ENCODE peak calls at places on chromosomes 2 and 18, in nine cellular contexts. One of them, this sample, is unnamed. For H3K9me3, the result is how much of the 10 kb centered on the place peaks cover.

GRCh38 chr2:187654535-187654934 is 100.3 kb upstream of the TFPI start:
- DNase-seq in sigmoid colon: no peak
- DNase-seq in tibial nerve: no peak
- DNase-seq in adrenal gland: no peak
- DNase-seq in A549: no peak
- DNase-seq in ovary: no peak
- DNase-seq in breast epithelium: no peak
- DNase-seq in upper lobe of left lung: no peak
- DNase-seq in vagina: no peak
- DNase-seq in this sample: no peak

GRCh38 chr2:64267699-64268098 is 123.5 kb upstream of the PELI1 start:
- DNase-seq in sigmoid colon: no peak
- DNase-seq in tibial nerve: no peak
- DNase-seq in adrenal gland: no peak
- DNase-seq in A549: no peak
- DNase-seq in ovary: no peak
- DNase-seq in breast epithelium: no peak
- DNase-seq in upper lobe of left lung: no peak
- DNase-seq in vagina: no peak
- DNase-seq in this sample: no peak

GRCh38 chr2:20589975-20590703 is 60.8 kb downstream of the HS1BP3 start:
- DNase-seq in sigmoid colon: peak
- DNase-seq in tibial nerve: no peak
- DNase-seq in adrenal gland: no peak
- DNase-seq in A549: no peak
- DNase-seq in ovary: peak
- DNase-seq in breast epithelium: peak
- DNase-seq in upper lobe of left lung: peak
- DNase-seq in vagina: no peak
- DNase-seq in this sample: no peak

GRCh38 chr18:48462510-48462909 is 53.3 kb upstream of the ZBTB7C start:
- DNase-seq in sigmoid colon: no peak
- DNase-seq in tibial nerve: no peak
- DNase-seq in adrenal gland: no peak
- DNase-seq in A549: no peak
- DNase-seq in ovary: no peak
- DNase-seq in breast epithelium: no peak
- DNase-seq in upper lobe of left lung: no peak
- DNase-seq in vagina: no peak
- DNase-seq in this sample: no peak

GRCh38 chr18:45864081-45864480 is 38.6 kb downstream of the SIGLEC15 start:
- DNase-seq in sigmoid colon: no peak
- DNase-seq in tibial nerve: no peak
- DNase-seq in adrenal gland: no peak
- DNase-seq in A549: no peak
- DNase-seq in ovary: no peak
- DNase-seq in breast epithelium: no peak
- DNase-seq in upper lobe of left lung: no peak
- DNase-seq in vagina: no peak
- DNase-seq in this sample: no peak

GRCh38 chr2:173959358-173959884 is 5.8 kb downstream of the SP3 start:
- DNase-seq in sigmoid colon: no peak
- DNase-seq in tibial nerve: no peak
- DNase-seq in adrenal gland: no peak
- DNase-seq in A549: no peak
- DNase-seq in ovary: no peak
- DNase-seq in breast epithelium: no peak
- DNase-seq in upper lobe of left lung: no peak
- DNase-seq in vagina: no peak
- DNase-seq in this sample: no peak

GRCh38 chr2:113760400-113760799 is 4.0 kb upstream of the SLC35F5 start:
- DNase-seq in sigmoid colon: no peak
- DNase-seq in tibial nerve: no peak
- DNase-seq in adrenal gland: no peak
- DNase-seq in A549: no peak
- DNase-seq in ovary: no peak
- DNase-seq in breast epithelium: no peak
- DNase-seq in upper lobe of left lung: no peak
- DNase-seq in vagina: no peak
- DNase-seq in this sample: no peak

GRCh38 chr2:152405206-152406118 is 70.5 kb downstream of the FMNL2 start:
- DNase-seq in sigmoid colon: no peak
- DNase-seq in tibial nerve: no peak
- DNase-seq in adrenal gland: no peak
- DNase-seq in A549: peak
- DNase-seq in ovary: no peak
- DNase-seq in breast epithelium: no peak
- DNase-seq in upper lobe of left lung: peak
- DNase-seq in vagina: no peak
- DNase-seq in this sample: no peak

GRCh38 chr2:133495226-133495625 is 73.0 kb downstream of the NCKAP5 start:
- DNase-seq in sigmoid colon: no peak
- DNase-seq in tibial nerve: no peak
- DNase-seq in adrenal gland: no peak
- DNase-seq in A549: no peak
- DNase-seq in ovary: no peak
- DNase-seq in breast epithelium: no peak
- DNase-seq in upper lobe of left lung: no peak
- DNase-seq in vagina: no peak
- DNase-seq in this sample: no peak

GRCh38 chr2:65639156-65639876 is 206.9 kb upstream of the SPRED2 start:
- DNase-seq in sigmoid colon: peak
- DNase-seq in tibial nerve: no peak
- DNase-seq in adrenal gland: no peak
- DNase-seq in A549: no peak
- DNase-seq in ovary: no peak
- DNase-seq in breast epithelium: no peak
- DNase-seq in upper lobe of left lung: no peak
- DNase-seq in vagina: peak
- DNase-seq in this sample: no peak

GRCh38 chr2:201413143-201413542 is 38.1 kb downstream of the TRAK2 start:
- DNase-seq in sigmoid colon: no peak
- DNase-seq in tibial nerve: no peak
- DNase-seq in adrenal gland: no peak
- DNase-seq in A549: no peak
- DNase-seq in ovary: no peak
- DNase-seq in breast epithelium: no peak
- DNase-seq in upper lobe of left lung: no peak
- DNase-seq in vagina: no peak
- DNase-seq in this sample: no peak

GRCh38 chr18:63111549-63112402 is 207.8 kb downstream of the BCL2 start:
- DNase-seq in sigmoid colon: no peak
- DNase-seq in tibial nerve: peak
- DNase-seq in adrenal gland: no peak
- DNase-seq in A549: no peak
- DNase-seq in ovary: no peak
- DNase-seq in breast epithelium: no peak
- DNase-seq in upper lobe of left lung: peak
- DNase-seq in vagina: no peak
- DNase-seq in this sample: no peak

GRCh38 chr2:48238381-48238780 is 291.6 kb upstream of the STON1 start:
- DNase-seq in sigmoid colon: no peak
- DNase-seq in tibial nerve: no peak
- DNase-seq in adrenal gland: no peak
- DNase-seq in A549: no peak
- DNase-seq in ovary: no peak
- DNase-seq in breast epithelium: no peak
- DNase-seq in upper lobe of left lung: no peak
- DNase-seq in vagina: no peak
- DNase-seq in this sample: no peak

GRCh38 chr18:35059280-35059927 is 18.2 kb downstream of the MAPRE2 start:
- DNase-seq in sigmoid colon: no peak
- DNase-seq in tibial nerve: no peak
- DNase-seq in adrenal gland: no peak
- DNase-seq in A549: no peak
- DNase-seq in ovary: no peak
- DNase-seq in breast epithelium: no peak
- DNase-seq in upper lobe of left lung: no peak
- DNase-seq in vagina: no peak
- DNase-seq in this sample: no peak

GRCh38 chr2:156423674-156424282 is 12.4 kb upstream of the GPD2 start:
- DNase-seq in sigmoid colon: no peak
- DNase-seq in tibial nerve: no peak
- DNase-seq in adrenal gland: no peak
- DNase-seq in A549: no peak
- DNase-seq in ovary: no peak
- DNase-seq in breast epithelium: no peak
- DNase-seq in upper lobe of left lung: no peak
- DNase-seq in vagina: no peak
- DNase-seq in this sample: no peak

GRCh38 chr2:62071126-62071598 is 124.8 kb upstream of the B3GNT2 start:
- DNase-seq in sigmoid colon: no peak
- DNase-seq in tibial nerve: no peak
- DNase-seq in adrenal gland: no peak
- DNase-seq in A549: no peak
- DNase-seq in ovary: no peak
- DNase-seq in breast epithelium: no peak
- DNase-seq in upper lobe of left lung: no peak
- DNase-seq in vagina: no peak
- DNase-seq in this sample: no peak

GRCh38 chr18:36120297-36120696 is 8.8 kb downstream of the SLC39A6 start:
- DNase-seq in sigmoid colon: no peak
- DNase-seq in tibial nerve: no peak
- DNase-seq in adrenal gland: no peak
- DNase-seq in A549: no peak
- DNase-seq in ovary: no peak
- DNase-seq in breast epithelium: no peak
- DNase-seq in upper lobe of left lung: no peak
- DNase-seq in vagina: no peak
- DNase-seq in this sample: no peak

GRCh38 chr18:27685807-27686412 is 491.0 kb downstream of the CDH2 start:
- DNase-seq in sigmoid colon: no peak
- DNase-seq in tibial nerve: peak
- DNase-seq in adrenal gland: peak
- DNase-seq in A549: peak
- DNase-seq in ovary: no peak
- DNase-seq in breast epithelium: no peak
- DNase-seq in upper lobe of left lung: no peak
- DNase-seq in vagina: no peak
- DNase-seq in this sample: no peak

GRCh38 chr2:123468071-123468470 is 557.0 kb upstream of the CNTNAP5 start:
- DNase-seq in sigmoid colon: no peak
- DNase-seq in tibial nerve: no peak
- DNase-seq in adrenal gland: no peak
- DNase-seq in A549: no peak
- DNase-seq in ovary: no peak
- DNase-seq in breast epithelium: no peak
- DNase-seq in upper lobe of left lung: no peak
- DNase-seq in vagina: no peak
- DNase-seq in this sample: no peak
- H3K9me3 ChIP-seq in sigmoid colon: under half
- H3K9me3 ChIP-seq in tibial nerve: under half
- H3K9me3 ChIP-seq in adrenal gland: under half
- H3K9me3 ChIP-seq in A549: under half
- H3K9me3 ChIP-seq in ovary: under half
- H3K9me3 ChIP-seq in breast epithelium: under half
- H3K9me3 ChIP-seq in upper lobe of left lung: under half
- H3K9me3 ChIP-seq in vagina: under half
- H3K9me3 ChIP-seq in this sample: under half

DNA sequence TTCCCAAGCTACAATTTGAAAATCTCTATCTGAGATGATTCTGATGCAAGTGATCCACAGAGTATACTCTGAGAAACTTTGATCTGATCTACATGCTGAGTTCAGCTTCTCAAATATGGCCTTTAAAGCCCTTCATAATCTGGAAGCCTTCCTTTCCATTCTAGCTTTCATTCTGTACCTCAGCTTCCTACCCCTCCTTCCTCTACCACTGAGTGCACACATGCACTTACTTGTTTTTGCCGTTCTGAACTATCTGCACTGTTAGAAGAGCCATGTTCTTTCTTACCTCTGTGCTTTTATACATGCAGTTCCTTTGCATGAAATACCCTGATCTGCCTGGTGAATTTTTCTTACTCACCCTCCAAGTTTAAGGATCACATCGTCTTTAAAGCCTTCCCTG is 25.0 kb downstream of the REL start:
- DNase-seq in sigmoid colon: no peak
- DNase-seq in tibial nerve: no peak
- DNase-seq in adrenal gland: no peak
- DNase-seq in A549: no peak
- DNase-seq in ovary: no peak
- DNase-seq in breast epithelium: no peak
- DNase-seq in upper lobe of left lung: no peak
- DNase-seq in vagina: no peak
- DNase-seq in this sample: no peak
- TF ChIP-seq POLR2A in sigmoid colon: no peak
- TF ChIP-seq POLR2A in tibial nerve: no peak
- TF ChIP-seq POLR2A in adrenal gland: no peak
- TF ChIP-seq POLR2A in A549: no peak
- TF ChIP-seq POLR2A in ovary: no peak
- TF ChIP-seq POLR2A in breast epithelium: no peak
- TF ChIP-seq POLR2A in upper lobe of left lung: no peak
- TF ChIP-seq POLR2A in vagina: no peak
- TF ChIP-seq POLR2A in this sample: no peak

DNA sequence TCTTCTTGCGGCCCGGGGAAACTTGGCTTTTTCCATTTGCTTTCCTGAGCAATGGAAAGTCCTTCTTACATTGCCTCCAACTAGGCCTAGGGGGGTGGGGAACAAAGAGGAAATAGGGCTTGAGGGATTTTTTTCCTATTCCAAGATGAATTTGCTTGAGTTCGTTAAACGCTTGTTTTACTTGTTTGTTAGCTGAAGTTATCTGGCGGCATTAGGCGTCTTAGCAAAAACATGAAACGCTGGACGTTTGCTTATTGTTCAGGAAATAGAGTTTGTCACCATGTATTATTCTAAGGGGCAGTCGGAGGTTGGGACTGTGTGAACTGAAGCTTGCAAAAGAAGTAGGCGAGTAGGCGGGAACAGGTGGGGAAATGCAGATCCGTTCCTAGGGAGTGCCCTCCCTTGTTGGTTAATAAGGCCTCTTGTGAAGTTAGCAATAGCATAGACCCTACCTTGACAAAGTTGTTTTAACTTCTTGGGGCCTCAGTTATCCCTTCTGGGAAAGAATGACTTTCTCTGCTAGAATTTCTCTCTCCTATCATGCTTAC is 1.9 kb downstream of the CABLES1 start:
- DNase-seq in sigmoid colon: no peak
- DNase-seq in tibial nerve: no peak
- DNase-seq in adrenal gland: no peak
- DNase-seq in A549: no peak
- DNase-seq in ovary: no peak
- DNase-seq in breast epithelium: no peak
- DNase-seq in upper lobe of left lung: peak
- DNase-seq in vagina: no peak
- DNase-seq in this sample: no peak
- H3K4me3 ChIP-seq in sigmoid colon: peak
- H3K4me3 ChIP-seq in tibial nerve: peak
- H3K4me3 ChIP-seq in adrenal gland: no peak
- H3K4me3 ChIP-seq in A549: peak
- H3K4me3 ChIP-seq in ovary: peak
- H3K4me3 ChIP-seq in breast epithelium: peak
- H3K4me3 ChIP-seq in upper lobe of left lung: peak
- H3K4me3 ChIP-seq in vagina: peak
- H3K4me3 ChIP-seq in this sample: peak

DNA sequence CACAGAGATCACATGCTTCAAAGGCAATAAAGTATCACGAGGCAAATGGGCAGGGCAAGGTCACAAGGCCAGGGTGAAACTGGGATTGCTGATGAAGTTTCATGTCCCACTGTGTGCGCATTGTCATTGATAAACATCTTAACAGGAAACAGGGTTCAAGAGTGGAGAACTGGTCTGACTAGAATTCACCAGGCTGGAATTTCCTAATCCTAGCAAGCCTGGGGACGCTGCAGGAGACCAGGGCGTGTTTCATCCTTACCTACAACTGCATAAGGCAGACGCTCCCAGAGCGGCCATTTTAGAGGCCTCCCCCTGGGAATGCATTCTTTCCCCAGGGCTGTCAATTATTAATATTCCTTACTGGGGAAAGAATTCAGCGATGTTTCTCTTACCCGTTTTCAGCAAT is 33.2 kb downstream of the PTPN4 start:
- DNase-seq in sigmoid colon: no peak
- DNase-seq in tibial nerve: no peak
- DNase-seq in adrenal gland: no peak
- DNase-seq in A549: no peak
- DNase-seq in ovary: no peak
- DNase-seq in breast epithelium: no peak
- DNase-seq in upper lobe of left lung: no peak
- DNase-seq in vagina: no peak
- DNase-seq in this sample: no peak
- H3K9me3 ChIP-seq in sigmoid colon: under half
- H3K9me3 ChIP-seq in tibial nerve: under half
- H3K9me3 ChIP-seq in adrenal gland: under half
- H3K9me3 ChIP-seq in A549: under half
- H3K9me3 ChIP-seq in ovary: under half
- H3K9me3 ChIP-seq in breast epithelium: under half
- H3K9me3 ChIP-seq in upper lobe of left lung: under half
- H3K9me3 ChIP-seq in vagina: under half
- H3K9me3 ChIP-seq in this sample: under half

This sample was measured in Peyer's patch.